ENCODE peak calls at places on chromosomes 3 and 15, in four cellular contexts. One of them, this sample, is unnamed.
A peak's percentile ranks its signal among the peaks of the same experiment; 100 is the strongest.

GRCh38 chr3:169260296-169260695 is 403.2 kb downstream of the MECOM start:
- DNase-seq in mesendoderm: no peak
- DNase-seq in IMR-90: no peak
- DNase-seq in GM23338: no peak
- DNase-seq in this sample: no peak

GRCh38 chr3:192851821-192852352 is 65.8 kb downstream of the MB21D2 start:
- DNase-seq in mesendoderm: no peak
- DNase-seq in IMR-90: peak; percentile 42
- DNase-seq in GM23338: no peak
- DNase-seq in this sample: peak; percentile 99

GRCh38 chr15:70031680-70032079 is 66.0 kb downstream of the TLE3 start:
- DNase-seq in mesendoderm: no peak
- DNase-seq in IMR-90: no peak
- DNase-seq in GM23338: no peak
- DNase-seq in this sample: no peak

GRCh38 chr15:48190932-48191573 is 412 bp upstream of the CTXN2 start:
- DNase-seq in mesendoderm: peak; percentile 92
- DNase-seq in IMR-90: peak; percentile 72
- DNase-seq in GM23338: peak; percentile 95
- DNase-seq in this sample: no peak

GRCh38 chr3:139493826-139494385 is 17.6 kb upstream of the RBP2 start:
- DNase-seq in mesendoderm: no peak
- DNase-seq in IMR-90: no peak
- DNase-seq in GM23338: no peak
- DNase-seq in this sample: no peak

GRCh38 chr3:37237252-37237651 is 62.9 kb upstream of the LRRFIP2 start:
- DNase-seq in mesendoderm: no peak
- DNase-seq in IMR-90: peak; percentile 55
- DNase-seq in GM23338: no peak
- DNase-seq in this sample: no peak

GRCh38 chr3:87120850-87121249 is 106.3 kb upstream of the CHMP2B start:
- DNase-seq in mesendoderm: peak; percentile 30
- DNase-seq in IMR-90: no peak
- DNase-seq in GM23338: peak; percentile 59
- DNase-seq in this sample: no peak

GRCh38 chr3:74423867-74424266 is 190.6 kb downstream of the CNTN3 start:
- DNase-seq in mesendoderm: no peak
- DNase-seq in IMR-90: no peak
- DNase-seq in GM23338: no peak
- DNase-seq in this sample: no peak

GRCh38 chr3:114115151-114115550 is 58.6 kb downstream of the QTRT2 start:
- DNase-seq in mesendoderm: no peak
- DNase-seq in IMR-90: no peak
- DNase-seq in GM23338: no peak
- DNase-seq in this sample: no peak

DNA sequence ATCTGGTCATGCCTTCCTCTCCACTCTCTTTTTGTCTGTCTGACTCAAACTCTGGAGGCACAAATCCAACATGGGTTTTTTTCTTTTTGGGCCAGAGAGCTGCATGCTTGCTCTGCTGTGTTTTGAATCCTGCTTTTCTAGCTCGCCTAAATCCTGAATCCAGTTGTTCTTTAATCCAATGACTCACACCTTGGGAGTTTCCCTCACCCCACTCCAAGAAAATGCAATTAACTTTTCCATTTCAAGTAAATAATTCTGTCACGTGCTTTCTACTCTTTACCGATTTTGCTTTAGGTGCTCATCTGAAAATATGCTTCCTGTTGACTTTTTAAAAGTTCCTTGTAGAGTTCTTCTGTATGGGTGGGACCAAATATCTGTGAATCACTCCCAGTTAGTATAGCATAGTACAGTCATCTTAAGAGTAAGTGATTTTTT is 47.6 kb downstream of the SLMAP start:
- DNase-seq in mesendoderm: peak; percentile 89
- DNase-seq in IMR-90: peak; percentile 97
- DNase-seq in GM23338: peak; percentile 60
- DNase-seq in this sample: peak; percentile 70
- H3K4me1 ChIP-seq in mesendoderm: no peaks in the 10 kb centered on the region
- H3K4me1 ChIP-seq in IMR-90: no peaks in the 10 kb centered on the region
- H3K4me1 ChIP-seq in GM23338: peaks cover 12% of the 10 kb centered on the region
- H3K4me1 ChIP-seq in this sample: peaks cover 57% of the 10 kb centered on the region

DNA sequence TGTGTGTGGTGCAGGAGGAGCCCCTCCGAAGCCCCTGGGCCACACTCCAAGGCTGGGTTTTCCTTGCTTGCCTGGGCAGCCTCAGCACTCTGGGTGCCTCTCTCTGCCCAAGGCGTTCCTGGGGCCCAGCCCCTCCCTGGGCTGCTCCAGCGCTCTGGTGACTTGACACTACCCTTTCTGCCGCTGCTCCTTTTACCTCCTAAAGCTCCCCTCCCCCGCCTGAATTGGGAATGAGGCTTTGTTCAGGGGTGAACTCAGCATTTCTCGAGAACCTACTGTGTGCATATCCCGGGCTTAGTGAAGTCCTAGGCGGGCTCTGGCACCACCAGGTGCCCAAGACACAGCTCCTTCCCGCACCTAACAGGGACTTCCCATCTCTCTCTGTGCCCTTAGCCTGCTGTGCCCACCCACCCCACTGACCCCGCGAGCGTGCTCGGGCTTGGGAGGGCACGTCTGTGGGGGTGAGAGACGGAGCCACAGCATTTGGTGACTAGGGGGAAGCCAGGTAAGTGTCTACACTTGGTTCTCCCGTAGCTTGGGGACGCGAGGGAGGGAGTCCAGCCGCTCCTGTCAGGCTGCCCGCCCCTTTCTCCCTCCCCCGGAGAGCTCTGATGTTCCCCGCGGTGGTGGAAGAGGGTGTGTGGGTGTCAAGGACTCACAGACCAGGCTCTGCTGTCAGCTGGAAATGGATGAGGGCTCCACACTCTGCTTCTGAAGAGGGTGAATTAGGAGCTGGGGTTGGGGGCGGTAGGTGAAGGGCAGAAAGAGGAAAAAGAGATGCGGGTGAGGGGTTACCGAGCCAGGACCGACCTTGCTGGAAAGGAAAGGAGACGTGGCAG is 1.1 kb upstream of the BAHD1 start:
- DNase-seq in mesendoderm: peak; percentile 95
- DNase-seq in IMR-90: peak; percentile 26
- DNase-seq in GM23338: peak; percentile 94
- DNase-seq in this sample: peak; percentile 54
- H3K4me3 ChIP-seq in mesendoderm: peak overlapping the region; percentile 52
- H3K4me3 ChIP-seq in IMR-90: peak overlapping the region; percentile 49
- H3K4me3 ChIP-seq in GM23338: peak overlapping the region; percentile 82
- H3K4me3 ChIP-seq in this sample: peak overlapping the region; percentile 66

DNA sequence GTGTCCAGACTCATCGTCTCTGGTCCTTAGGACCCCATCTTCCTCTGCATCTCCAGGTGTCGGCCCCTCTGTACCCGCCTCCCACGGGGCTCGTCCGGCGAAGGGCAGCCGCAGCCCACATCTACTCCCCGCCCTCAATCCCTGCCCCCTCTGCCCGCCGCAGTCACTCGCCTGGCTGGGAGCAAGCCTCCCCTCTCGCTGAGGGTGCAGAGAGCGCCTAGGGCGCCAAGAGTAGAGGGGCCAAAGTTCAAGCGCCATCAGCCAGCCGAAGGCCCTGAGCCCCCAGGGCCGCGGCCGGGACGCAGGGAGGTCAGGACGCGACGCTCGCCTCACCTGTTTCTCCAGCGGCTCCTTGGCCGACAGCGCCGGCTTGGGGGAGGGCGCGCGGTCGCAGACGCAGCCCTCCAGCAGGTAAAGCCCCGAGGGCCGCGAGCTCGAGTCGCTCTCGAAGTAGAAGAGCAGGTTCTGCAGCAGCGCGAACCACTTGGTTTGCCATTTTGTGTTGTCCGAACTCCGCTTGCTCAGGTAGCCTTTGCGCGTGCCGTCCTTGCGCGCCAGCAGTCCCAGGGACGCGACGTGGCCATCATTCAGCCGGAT is 592 bp downstream of the RASGRF1 start:
- DNase-seq in mesendoderm: peak; percentile 67
- DNase-seq in IMR-90: no peak
- DNase-seq in GM23338: peak; percentile 58
- DNase-seq in this sample: no peak
- H3K4me2 ChIP-seq in mesendoderm: peak overlapping the region; percentile 74
- H3K4me2 ChIP-seq in IMR-90: no peak overlapping the region
- H3K4me2 ChIP-seq in GM23338: peak overlapping the region; percentile 94
- H3K4me2 ChIP-seq in this sample: no peak overlapping the region

GRCh38 chr3:177783338-177783737 is 586.1 kb upstream of the TBL1XR1 start:
- DNase-seq in mesendoderm: no peak
- DNase-seq in IMR-90: no peak
- DNase-seq in GM23338: no peak
- DNase-seq in this sample: no peak

GRCh38 chr3:177777699-177778098 is 580.4 kb upstream of the TBL1XR1 start:
- DNase-seq in mesendoderm: peak; percentile 77
- DNase-seq in IMR-90: peak; percentile 56
- DNase-seq in GM23338: peak; percentile 63
- DNase-seq in this sample: peak; percentile 28

GRCh38 chr3:177781686-177782161 is 584.4 kb upstream of the TBL1XR1 start:
- DNase-seq in mesendoderm: no peak
- DNase-seq in IMR-90: peak; percentile 79
- DNase-seq in GM23338: no peak
- DNase-seq in this sample: no peak

GRCh38 chr3:177776656-177777055 is 579.4 kb upstream of the TBL1XR1 start:
- DNase-seq in mesendoderm: peak; percentile 90
- DNase-seq in IMR-90: peak; percentile 80
- DNase-seq in GM23338: peak; percentile 8
- DNase-seq in this sample: peak; percentile 84

DNA sequence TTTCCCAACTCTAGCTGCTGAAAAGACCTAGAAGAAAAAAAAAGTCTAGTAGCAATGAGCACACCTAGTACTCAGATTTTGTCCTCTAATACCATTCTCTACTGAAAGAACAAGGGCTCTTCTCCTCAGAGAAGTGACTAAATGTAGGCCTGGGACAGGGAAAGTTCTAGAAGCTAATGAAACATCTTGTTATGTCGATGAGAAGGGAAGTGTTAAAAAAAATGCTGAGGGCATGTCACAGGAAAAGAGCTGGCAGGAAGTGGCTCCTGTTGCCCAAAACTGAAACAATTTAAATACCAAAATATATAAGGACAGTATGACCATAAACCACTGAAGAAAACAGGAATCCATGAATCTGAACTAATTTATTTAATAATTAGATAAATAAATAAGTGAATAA is 581.4 kb upstream of the TBL1XR1 start:
- DNase-seq in mesendoderm: no peak
- DNase-seq in IMR-90: no peak
- DNase-seq in GM23338: no peak
- DNase-seq in this sample: peak; percentile 18
- H3K4me1 ChIP-seq in mesendoderm: no peaks in the 10 kb centered on the region
- H3K4me1 ChIP-seq in IMR-90: peaks cover 20% of the 10 kb centered on the region
- H3K4me1 ChIP-seq in GM23338: no peaks in the 10 kb centered on the region
- H3K4me1 ChIP-seq in this sample: peaks cover 24% of the 10 kb centered on the region

GRCh38 chr3:100403956-100404548 is 2.7 kb downstream of the LNP1 start:
- DNase-seq in mesendoderm: no peak
- DNase-seq in IMR-90: no peak
- DNase-seq in GM23338: no peak
- DNase-seq in this sample: no peak
- H3K4me3 ChIP-seq in mesendoderm: no peak overlapping the region
- H3K4me3 ChIP-seq in IMR-90: no peak overlapping the region
- H3K4me3 ChIP-seq in GM23338: peak overlapping the region; percentile 65
- H3K4me3 ChIP-seq in this sample: peak overlapping the region; percentile 83

DNA sequence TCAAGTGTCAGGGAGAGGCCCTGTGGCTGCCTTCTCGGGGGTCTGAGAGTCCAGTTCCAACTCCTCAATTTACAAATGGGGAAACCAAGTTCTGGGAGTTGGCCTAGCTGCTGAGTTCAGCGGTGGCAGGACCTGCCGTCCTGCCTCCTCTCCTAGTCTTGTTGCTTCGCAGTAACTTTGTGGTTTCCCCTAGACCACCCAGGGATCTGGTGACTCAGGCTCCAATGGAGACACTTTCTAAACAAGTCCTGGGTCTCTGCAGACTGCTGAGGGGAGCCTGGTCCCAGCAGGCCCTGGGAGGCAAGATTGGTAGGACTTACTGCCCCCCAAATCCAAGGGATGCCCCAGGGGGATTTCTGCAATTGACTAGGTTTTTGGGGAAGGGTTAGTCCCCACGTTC is 83.6 kb downstream of the SMAD6 start:
- DNase-seq in mesendoderm: no peak
- DNase-seq in IMR-90: peak; percentile 86
- DNase-seq in GM23338: no peak
- DNase-seq in this sample: no peak
- H3K4me2 ChIP-seq in mesendoderm: no peak overlapping the region
- H3K4me2 ChIP-seq in IMR-90: no peak overlapping the region
- H3K4me2 ChIP-seq in GM23338: no peak overlapping the region
- H3K4me2 ChIP-seq in this sample: no peak overlapping the region

GRCh38 chr3:101941253-101942039 is 92.1 kb downstream of the NFKBIZ start:
- DNase-seq in mesendoderm: no peak
- DNase-seq in IMR-90: peak; percentile 67
- DNase-seq in GM23338: no peak
- DNase-seq in this sample: no peak

GRCh38 chr3:101944308-101944707 is 95.0 kb downstream of the NFKBIZ start:
- DNase-seq in mesendoderm: no peak
- DNase-seq in IMR-90: no peak
- DNase-seq in GM23338: no peak
- DNase-seq in this sample: no peak

GRCh38 chr3:101942356-101942755 is 93.0 kb downstream of the NFKBIZ start:
- DNase-seq in mesendoderm: no peak
- DNase-seq in IMR-90: no peak
- DNase-seq in GM23338: no peak
- DNase-seq in this sample: no peak

GRCh38 chr3:101940521-101940992 is 91.2 kb downstream of the NFKBIZ start:
- DNase-seq in mesendoderm: peak; percentile 45
- DNase-seq in IMR-90: peak; percentile 98
- DNase-seq in GM23338: peak; percentile 62
- DNase-seq in this sample: peak; percentile 49

DNA sequence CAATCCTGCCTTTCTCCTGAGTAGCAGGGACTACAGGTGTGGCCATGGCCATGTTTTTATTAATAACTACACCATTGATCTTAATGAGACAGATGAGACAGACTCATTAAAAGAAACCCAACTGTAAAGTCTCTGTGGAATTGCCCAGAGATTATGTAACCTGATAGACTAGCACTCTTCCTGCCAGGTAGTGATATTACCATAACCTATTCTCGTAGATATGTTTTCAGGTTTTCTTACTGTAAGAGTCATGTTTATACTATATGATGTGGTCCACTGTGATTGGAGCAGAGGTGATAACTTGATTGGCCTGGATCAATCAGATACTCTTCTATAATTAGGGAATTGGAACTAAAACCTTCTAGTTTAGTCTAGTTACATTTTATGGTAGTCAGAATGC is 93.7 kb downstream of the NFKBIZ start:
- DNase-seq in mesendoderm: no peak
- DNase-seq in IMR-90: no peak
- DNase-seq in GM23338: no peak
- DNase-seq in this sample: no peak
- H3K4me1 ChIP-seq in mesendoderm: no peaks in the 10 kb centered on the region
- H3K4me1 ChIP-seq in IMR-90: peaks cover 21% of the 10 kb centered on the region
- H3K4me1 ChIP-seq in GM23338: peaks cover 4% of the 10 kb centered on the region
- H3K4me1 ChIP-seq in this sample: peaks cover 11% of the 10 kb centered on the region

GRCh38 chr3:157155591-157155990 is 4.4 kb downstream of the CCNL1 start:
- DNase-seq in mesendoderm: no peak
- DNase-seq in IMR-90: no peak
- DNase-seq in GM23338: no peak
- DNase-seq in this sample: no peak
- H3K4me3 ChIP-seq in mesendoderm: no peak overlapping the region
- H3K4me3 ChIP-seq in IMR-90: no peak overlapping the region
- H3K4me3 ChIP-seq in GM23338: peak overlapping the region; percentile 5
- H3K4me3 ChIP-seq in this sample: peak overlapping the region; percentile 93